ENCODE peak calls at places on chromosomes 2 and 18, in six cellular contexts. Y is OCI-LY7, X is transverse colon, D is endothelial cell of umbilical vein, M is psoas muscle, J is right lobe of liver. P is an unnamed sample.

GRCh38 chr18:26227051-26227672 is 917 bp downstream of the TAF4B start:
- DNase-seq in Y (no peak), X (no peak), D (peak), M (no peak), J (no peak), P (peak)

GRCh38 chr2:39411186-39411944 is 25.7 kb downstream of the MAP4K3 start:
- DNase-seq in Y (no peak), X (no peak), D (peak), M (no peak), J (no peak), P (no peak)

GRCh38 chr2:207511851-207512250 is 17.9 kb upstream of the CREB1 start:
- DNase-seq in Y (no peak), X (no peak), D (no peak), M (no peak), J (no peak), P (no peak)

GRCh38 chr2:238667008-238667407 is 180.9 kb upstream of the TWIST2 start:
- DNase-seq in Y (no peak), X (no peak), D (no peak), M (no peak), J (no peak), P (no peak)

GRCh38 chr18:12376034-12376717 is 851 bp downstream of the AFG3L2 start:
- DNase-seq in Y (peak), X (peak), D (peak), M (no peak), J (peak), P (peak)

GRCh38 chr2:187654535-187654934 is 100.3 kb upstream of the TFPI start:
- DNase-seq in Y (no peak), X (no peak), D (no peak), M (no peak), J (no peak), P (no peak)

GRCh38 chr2:25131567-25132295 is 36.6 kb downstream of the POMC start:
- DNase-seq in Y (no peak), X (peak), D (no peak), M (peak), J (peak), P (peak)

GRCh38 chr2:240576036-240576435 is 7.8 kb downstream of the RNPEPL1 start:
- DNase-seq in Y (no peak), X (no peak), D (no peak), M (no peak), J (no peak), P (no peak)

GRCh38 chr2:71583876-71584275 is 130.5 kb downstream of the DYSF start:
- DNase-seq in Y (no peak), X (no peak), D (no peak), M (peak), J (no peak), P (no peak)

GRCh38 chr2:203427061-203427460 is 98.9 kb downstream of the ABI2 start:
- DNase-seq in Y (no peak), X (no peak), D (peak), M (no peak), J (no peak), P (no peak)

GRCh38 chr2:80111185-80111584 is 193.4 kb downstream of the LRRTM1 start:
- DNase-seq in Y (no peak), X (no peak), D (no peak), M (no peak), J (no peak), P (no peak)

GRCh38 chr2:177909962-177910361 is 162.6 kb downstream of the PDE11A start:
- DNase-seq in Y (no peak), X (no peak), D (no peak), M (no peak), J (no peak), P (no peak)

GRCh38 chr2:37582911-37583310 is 88.5 kb downstream of the CDC42EP3 start:
- DNase-seq in Y (no peak), X (no peak), D (peak), M (no peak), J (no peak), P (no peak)

GRCh38 chr2:238123218-238123971 is 15.1 kb upstream of the KLHL30 start:
- DNase-seq in Y (no peak), X (no peak), D (no peak), M (peak), J (no peak), P (peak)

GRCh38 chr2:8754056-8754790 is 72.4 kb downstream of the ID2 start:
- DNase-seq in Y (no peak), X (no peak), D (no peak), M (no peak), J (no peak), P (no peak)

GRCh38 chr2:29106980-29107388 is 8.2 kb upstream of the CLIP4 start:
- DNase-seq in Y (no peak), X (no peak), D (no peak), M (no peak), J (no peak), P (no peak)

GRCh38 chr2:190344275-190344827 is 962 bp downstream of the INPP1 start:
- DNase-seq in Y (peak), X (peak), D (peak), M (peak), J (peak), P (peak)

GRCh38 chr2:166170356-166170755 is 42.5 kb upstream of the SCN1A start:
- DNase-seq in Y (no peak), X (no peak), D (no peak), M (no peak), J (no peak), P (no peak)

GRCh38 chr2:34012728-34013302 is 413.7 kb upstream of the FAM98A start:
- DNase-seq in Y (peak), X (peak), D (peak), M (peak), J (peak), P (peak)

GRCh38 chr2:6832556-6832955 is 33.2 kb downstream of the CMPK2 start:
- DNase-seq in Y (no peak), X (no peak), D (no peak), M (no peak), J (no peak), P (no peak)

GRCh38 chr2:173109253-173110188 is 33.9 kb downstream of the MAP3K20 start:
- DNase-seq in Y (no peak), X (no peak), D (no peak), M (no peak), J (no peak), P (no peak)

GRCh38 chr18:22223961-22224322 is 54.6 kb downstream of the GATA6 start:
- DNase-seq in Y (no peak), X (no peak), D (no peak), M (no peak), J (no peak), P (no peak)

GRCh38 chr2:214217599-214217998 is 193.3 kb upstream of the VWC2L start:
- DNase-seq in Y (no peak), X (no peak), D (no peak), M (no peak), J (no peak), P (no peak)

GRCh38 chr2:184611221-184612085 is 13.1 kb downstream of the ZNF804A start:
- DNase-seq in Y (peak), X (no peak), D (peak), M (no peak), J (no peak), P (no peak)

GRCh38 chr2:24855703-24856102 is 62.5 kb downstream of the CENPO start:
- DNase-seq in Y (no peak), X (no peak), D (no peak), M (peak), J (no peak), P (no peak)

GRCh38 chr2:44938287-44939073 is 3.0 kb upstream of the SIX3 start:
- DNase-seq in Y (no peak), X (no peak), D (no peak), M (peak), J (no peak), P (no peak)

GRCh38 chr2:171254666-171255065 is 94.0 kb upstream of the TLK1 start:
- DNase-seq in Y (no peak), X (no peak), D (no peak), M (no peak), J (no peak), P (no peak)

GRCh38 chr2:180130403-180130802 is 123.3 kb upstream of the CWC22 start:
- DNase-seq in Y (no peak), X (no peak), D (no peak), M (no peak), J (no peak), P (no peak)

GRCh38 chr2:170039401-170040172 is 138.4 kb upstream of the MYO3B start:
- DNase-seq in Y (no peak), X (no peak), D (no peak), M (no peak), J (no peak), P (no peak)

GRCh38 chr2:6523476-6523875 is 342.2 kb downstream of the CMPK2 start:
- DNase-seq in Y (no peak), X (no peak), D (no peak), M (no peak), J (no peak), P (no peak)

GRCh38 chr2:150167711-150168110 is 319.8 kb downstream of the RND3 start:
- DNase-seq in Y (no peak), X (no peak), D (peak), M (no peak), J (no peak), P (no peak)

GRCh38 chr2:235070063-235070706 is 118.4 kb downstream of the SH3BP4 start:
- DNase-seq in Y (no peak), X (no peak), D (peak), M (no peak), J (no peak), P (no peak)

GRCh38 chr2:24365051-24365450 is 4.7 kb upstream of the ITSN2 start:
- DNase-seq in Y (no peak), X (peak), D (peak), M (peak), J (peak), P (peak)

GRCh38 chr2:203870481-203870880 is 2.9 kb downstream of the CTLA4 start:
- DNase-seq in Y (no peak), X (no peak), D (no peak), M (no peak), J (no peak), P (no peak)

GRCh38 chr2:152278536-152278935 is 56.4 kb upstream of the FMNL2 start:
- DNase-seq in Y (no peak), X (no peak), D (no peak), M (no peak), J (no peak), P (no peak)

DNA sequence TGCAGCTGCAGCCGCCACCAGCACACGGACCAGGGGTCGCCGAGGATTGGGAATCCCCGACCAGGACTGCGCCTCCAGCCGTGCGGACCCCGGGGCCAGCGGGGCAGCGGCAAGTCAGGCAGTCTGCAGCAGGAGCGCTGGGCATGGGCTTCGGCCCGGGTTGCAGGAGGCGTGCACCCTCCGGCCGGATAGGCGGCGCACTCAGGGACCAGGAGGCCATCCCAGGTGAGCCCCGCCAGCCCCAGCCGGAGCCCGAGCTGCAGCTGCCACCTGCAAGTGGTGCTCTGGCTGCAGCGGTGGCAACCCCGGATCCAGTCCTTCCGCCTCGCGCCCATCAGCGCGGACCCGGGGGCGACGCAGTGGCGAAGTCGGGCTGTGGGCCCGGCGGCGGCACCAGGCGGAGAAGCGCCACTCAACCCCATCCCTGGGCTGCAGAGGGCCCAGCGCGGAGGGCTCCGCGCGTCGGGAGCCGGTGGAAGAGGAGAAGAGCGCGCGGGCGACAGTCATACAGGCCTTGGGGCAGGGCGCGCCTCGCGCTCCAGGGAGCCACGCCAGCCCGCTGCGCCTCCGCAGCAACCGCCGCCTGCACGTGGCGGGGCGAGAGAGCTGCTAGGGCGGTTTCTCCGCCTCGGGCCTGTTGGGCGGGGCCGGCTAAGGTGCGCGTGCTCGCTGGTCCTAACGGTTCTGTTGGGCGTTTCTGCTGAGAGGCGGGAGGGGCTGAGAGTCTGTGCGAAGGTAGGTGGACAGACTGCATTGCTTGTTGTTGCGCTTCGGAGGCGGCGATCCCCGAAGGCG is 73.9 kb downstream of the RPIA start:
- DNase-seq in Y (peak), X (peak), D (peak), M (peak), J (peak), P (peak)
- H3K27ac ChIP-seq in Y (peak), X (no peak), D (no peak), M (no peak), J (no peak), P (no peak)

GRCh38 chr2:68236080-68236734 is 16.1 kb downstream of the PPP3R1 start:
- DNase-seq in Y (no peak), X (no peak), D (no peak), M (no peak), J (no peak), P (no peak)
- H3K27ac ChIP-seq in Y (no peak), X (peak), D (no peak), M (peak), J (no peak), P (no peak)

DNA sequence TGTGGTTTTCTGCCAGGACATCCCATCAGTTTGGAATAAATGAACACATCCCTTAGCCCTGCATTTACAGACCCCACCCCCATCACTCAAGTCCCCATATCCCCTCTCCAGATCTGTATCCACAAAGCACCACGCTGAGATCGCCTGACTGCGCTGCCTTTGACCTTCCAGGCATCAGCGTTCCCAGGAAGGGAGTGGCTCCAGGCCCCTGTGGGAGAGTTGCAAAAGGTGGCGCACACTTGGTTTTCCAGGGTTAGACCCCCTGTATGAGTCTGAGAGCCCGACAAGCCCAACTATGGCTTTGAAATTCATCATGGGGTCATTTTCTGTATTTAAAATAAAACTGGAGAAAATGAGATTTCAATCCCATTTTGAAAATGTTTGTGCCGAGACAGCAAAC is 137.0 kb upstream of the ZNF236 start:
- DNase-seq in Y (no peak), X (no peak), D (no peak), M (no peak), J (no peak), P (no peak)
- H3K27ac ChIP-seq in Y (no peak), X (no peak), D (no peak), M (no peak), J (no peak), P (no peak)

DNA sequence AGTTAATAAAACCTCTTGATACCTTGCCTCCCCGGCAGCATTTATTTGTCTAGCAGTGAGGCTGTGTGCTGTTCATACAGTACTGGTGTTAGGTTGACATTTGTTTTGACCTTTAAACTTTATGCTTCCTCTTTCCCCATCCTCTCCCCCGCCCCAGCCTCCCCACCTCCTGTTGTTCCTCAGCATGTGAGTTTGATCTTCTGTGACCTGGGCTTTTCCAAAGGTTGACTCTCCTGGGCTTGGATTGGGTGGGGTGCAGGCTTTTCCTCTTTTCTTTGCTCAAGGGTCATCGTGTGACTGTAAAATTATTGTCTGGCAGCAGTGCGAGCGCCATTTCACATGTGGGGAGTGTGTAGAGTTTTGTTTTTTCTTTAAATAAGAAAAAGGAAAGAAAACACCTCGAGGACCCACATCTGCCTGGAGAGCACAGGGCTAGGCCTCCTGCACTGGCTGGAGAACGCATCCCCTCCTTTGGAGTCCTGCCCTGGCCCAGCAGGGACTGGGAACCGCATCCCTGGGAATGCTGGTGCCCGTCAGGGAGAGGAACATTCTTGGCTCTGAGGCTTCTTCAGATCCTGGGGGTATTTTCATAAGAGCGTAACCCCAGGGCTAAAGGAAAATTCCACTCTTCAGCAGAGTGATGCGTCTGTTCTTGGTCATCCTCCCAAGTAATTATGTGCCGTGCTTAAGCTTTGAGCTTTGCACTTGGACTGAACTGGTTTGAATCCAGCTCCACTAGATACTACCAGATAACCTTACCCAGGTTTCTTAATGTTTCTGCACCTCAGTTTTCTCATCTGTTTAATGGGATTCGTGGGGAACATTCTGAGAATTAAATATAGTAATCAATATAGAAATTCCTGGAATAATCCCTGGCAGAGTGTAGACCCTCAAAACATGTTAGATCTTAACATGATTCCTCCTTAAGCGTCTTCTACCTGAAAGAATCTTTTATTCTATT is 91.5 kb downstream of the SETBP1 start:
- DNase-seq in Y (no peak), X (peak), D (no peak), M (no peak), J (peak), P (no peak)
- H3K27ac ChIP-seq in Y (no peak), X (peak), D (no peak), M (no peak), J (peak), P (peak)

GRCh38 chr18:34224423-34225217 is at the start of gene NOL4:
- DNase-seq in Y (no peak), X (peak), D (peak), M (no peak), J (peak), P (peak)

GRCh38 chr18:34222025-34222395 is 2.7 kb downstream of the NOL4 start:
- DNase-seq in Y (no peak), X (no peak), D (peak), M (no peak), J (no peak), P (no peak)

GRCh38 chr18:34223893-34224422 is 755 bp downstream of the NOL4 start:
- DNase-seq in Y (no peak), X (no peak), D (no peak), M (no peak), J (no peak), P (peak)

GRCh38 chr18:34223164-34223892 is 1.4 kb downstream of the NOL4 start:
- DNase-seq in Y (no peak), X (no peak), D (no peak), M (no peak), J (peak), P (no peak)

DNA sequence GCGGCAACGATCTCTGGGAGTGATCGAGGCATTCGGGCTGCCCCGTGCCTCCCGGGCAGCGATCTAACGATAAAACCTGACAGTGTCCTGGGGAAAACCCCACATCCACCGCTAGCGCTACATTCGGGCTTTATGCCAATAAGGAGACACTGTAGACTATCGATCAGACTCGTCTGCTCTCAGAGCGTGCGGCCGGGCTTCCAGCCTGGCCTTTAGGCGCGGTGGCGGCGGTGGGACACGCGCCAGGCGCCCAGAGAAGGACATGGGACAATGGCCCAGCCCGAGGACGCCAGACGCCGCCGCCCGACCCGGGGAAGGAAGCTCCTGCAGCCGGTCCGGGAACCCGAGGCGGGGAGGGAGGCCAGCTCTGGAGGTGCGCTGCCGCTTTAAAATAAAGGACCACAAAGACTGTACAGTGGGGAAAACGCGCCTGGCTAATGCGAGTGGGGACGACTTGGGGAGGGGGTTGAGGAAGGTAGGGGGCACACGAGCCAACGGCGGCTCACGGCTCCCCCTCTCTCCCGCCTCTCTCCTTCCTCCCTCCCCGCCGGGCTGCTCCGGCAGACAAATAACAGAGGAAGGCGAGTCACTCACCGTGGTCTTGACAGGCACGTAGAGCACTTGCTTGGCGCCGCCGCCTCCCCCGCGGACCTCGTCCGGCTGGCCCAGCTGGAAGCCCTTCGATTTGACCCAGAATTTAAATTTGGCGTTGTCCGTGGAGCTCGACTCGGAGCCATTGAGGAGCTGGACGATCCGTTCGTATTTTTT is 2.1 kb downstream of the NOL4 start:
- DNase-seq in Y (no peak), X (no peak), D (peak), M (peak), J (peak), P (peak)
- H3K27ac ChIP-seq in Y (no peak), X (no peak), D (no peak), M (no peak), J (no peak), P (no peak)

DNA sequence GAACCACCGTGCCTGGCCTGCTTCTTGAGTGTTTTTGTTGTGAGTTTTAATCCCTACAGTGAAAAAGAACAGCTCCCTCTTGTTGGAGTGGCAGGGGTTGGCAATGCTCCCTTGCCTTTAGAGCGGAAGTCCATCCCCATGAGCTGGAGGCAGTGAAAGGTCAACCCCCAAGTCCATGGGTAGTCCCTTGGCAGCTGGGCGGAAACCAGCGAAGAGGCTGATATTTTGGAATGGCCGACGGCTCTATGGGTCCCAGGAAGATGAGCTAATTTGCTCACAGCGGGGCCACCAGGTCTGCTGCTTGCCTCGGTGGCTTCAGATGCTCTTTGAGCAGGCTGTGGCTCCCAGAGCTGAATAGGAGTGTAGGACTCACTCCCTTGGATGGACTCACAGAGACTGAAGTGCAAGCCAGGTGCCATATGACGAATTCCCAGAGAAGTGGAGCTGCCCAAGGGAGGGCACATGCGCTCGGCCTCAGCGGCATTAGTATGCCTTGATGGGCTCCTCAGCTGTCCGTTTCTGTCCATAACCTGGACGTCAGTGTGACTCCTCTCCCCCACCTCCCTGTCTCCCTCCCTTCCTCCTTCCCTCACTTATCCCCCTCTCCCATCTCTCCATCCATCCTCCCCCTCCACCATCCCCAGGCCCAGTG is 25.4 kb upstream of the RHOB start:
- DNase-seq in Y (no peak), X (peak), D (no peak), M (no peak), J (no peak), P (no peak)
- H3K27ac ChIP-seq in Y (no peak), X (peak), D (no peak), M (peak), J (peak), P (peak)

P was measured in pancreas.